ENCODE peak calls at places on chromosomes 5 and 9, in nine cellular contexts. O, K, I, W, A, X, V, Q and E are unnamed samples.

GRCh38 chr9:121750259-121750714 is 98.9 kb downstream of the DAB2IP start:
- DNase-seq in X (no peak), O (no peak), K (no peak), Q (no peak), A (no peak), I (no peak), V (no peak), W (no peak), E (no peak)

GRCh38 chr9:104993291-104993963 is 65.5 kb upstream of the ABCA1 start:
- DNase-seq in X (peak; percentile 86), W (no peak), V (no peak), Q (peak; percentile 65), K (peak; percentile 73), I (peak; percentile 46), A (peak; percentile 93), O (no peak), E (peak; percentile 61)

GRCh38 chr9:23766613-23767012 is 59.4 kb downstream of the ELAVL2 start:
- DNase-seq in Q (no peak), O (no peak), I (no peak), K (no peak), A (no peak), V (no peak), W (no peak), X (no peak), E (no peak)

GRCh38 chr9:105291422-105291859 is 47.0 kb downstream of the SLC44A1 start:
- DNase-seq in Q (no peak), O (no peak), V (no peak), X (no peak), A (no peak), W (no peak), K (no peak), I (no peak), E (no peak)

GRCh38 chr5:139698461-139699146 is 50.5 kb downstream of the CXXC5 start:
- DNase-seq in K (peak; percentile 76), V (no peak), I (peak; percentile 69), A (peak; percentile 82), Q (peak; percentile 74), O (no peak), X (peak; percentile 74), W (no peak), E (no peak)

GRCh38 chr5:74075900-74076484 is 450.0 kb downstream of the ARHGEF28 start:
- DNase-seq in A (no peak), I (no peak), O (no peak), K (no peak), X (peak; percentile 7), Q (no peak), V (no peak), W (peak; percentile 83), E (no peak)

GRCh38 chr5:139410121-139410885 is 6.4 kb upstream of the SPATA24 start:
- DNase-seq in O (no peak), Q (no peak), K (no peak), A (no peak), W (no peak), I (no peak), V (no peak), X (peak; percentile 35), E (no peak)

GRCh38 chr9:133046900-133047295 is 14.9 kb upstream of the CEL start:
- DNase-seq in W (no peak), X (no peak), K (no peak), V (no peak), I (no peak), Q (no peak), A (no peak), O (no peak), E (no peak)

GRCh38 chr5:82298668-82299067 is 20.5 kb upstream of the RPS23 start:
- DNase-seq in V (no peak), W (no peak), K (no peak), Q (no peak), A (no peak), X (no peak), O (no peak), I (no peak), E (no peak)

GRCh38 chr9:115373000-115373709 is 255.2 kb upstream of the TNC start:
- DNase-seq in W (peak; percentile 96), X (peak; percentile 98), I (no peak), Q (no peak), K (no peak), V (peak; percentile 90), O (no peak), A (no peak), E (no peak)

GRCh38 chr5:57650360-57651069 is 167.9 kb upstream of the ACTBL2 start:
- DNase-seq in O (no peak), K (no peak), I (peak; percentile 32), X (peak; percentile 53), Q (no peak), V (peak; percentile 61), W (peak; percentile 64), A (no peak), E (no peak)

GRCh38 chr9:94443039-94443722 is 111.7 kb upstream of the PCAT7 start:
- DNase-seq in X (no peak), O (no peak), V (no peak), W (no peak), Q (no peak), I (no peak), A (no peak), K (no peak), E (no peak)

GRCh38 chr9:2838984-2839367 is 4.9 kb downstream of the PUM3 start:
- DNase-seq in V (no peak), K (no peak), X (no peak), O (no peak), A (no peak), W (no peak), I (no peak), Q (no peak), E (no peak)

GRCh38 chr5:53035868-53036381 is 46.8 kb downstream of the ITGA2 start:
- DNase-seq in V (peak; percentile 48), W (peak; percentile 52), X (peak; percentile 66), Q (no peak), A (no peak), K (no peak), O (no peak), I (no peak), E (no peak)

GRCh38 chr9:106828082-106828481 is 34.9 kb upstream of the ZNF462 start:
- DNase-seq in X (no peak), Q (no peak), A (no peak), V (no peak), W (no peak), I (no peak), O (no peak), K (no peak), E (no peak)

GRCh38 chr5:80408475-80408875 is 611 bp downstream of the ZFYVE16 start:
- DNase-seq in W (peak; percentile 52), I (no peak), X (peak; percentile 38), Q (no peak), A (peak; percentile 42), K (peak; percentile 86), V (peak; percentile 70), O (peak; percentile 43), E (no peak)

GRCh38 chr5:62011072-62011664 is 294.8 kb upstream of the KIF2A start:
- DNase-seq in W (no peak), X (no peak), I (no peak), Q (no peak), O (no peak), A (no peak), V (no peak), K (no peak), E (no peak)

GRCh38 chr9:130243882-130244170 is 21.7 kb upstream of the HMCN2 start:
- DNase-seq in I (no peak), O (no peak), W (no peak), K (no peak), Q (no peak), V (no peak), A (peak; percentile 16), X (no peak), E (no peak)

GRCh38 chr5:98314262-98314661 is 459.2 kb upstream of the RGMB start:
- DNase-seq in I (no peak), Q (no peak), A (no peak), X (peak; percentile 92), O (no peak), K (no peak), W (peak; percentile 91), V (no peak), E (no peak)

GRCh38 chr5:64502181-64502580 is 3.6 kb upstream of the RGS7BP start:
- DNase-seq in V (no peak), O (no peak), X (no peak), I (no peak), A (no peak), Q (no peak), K (no peak), W (no peak), E (no peak)

DNA sequence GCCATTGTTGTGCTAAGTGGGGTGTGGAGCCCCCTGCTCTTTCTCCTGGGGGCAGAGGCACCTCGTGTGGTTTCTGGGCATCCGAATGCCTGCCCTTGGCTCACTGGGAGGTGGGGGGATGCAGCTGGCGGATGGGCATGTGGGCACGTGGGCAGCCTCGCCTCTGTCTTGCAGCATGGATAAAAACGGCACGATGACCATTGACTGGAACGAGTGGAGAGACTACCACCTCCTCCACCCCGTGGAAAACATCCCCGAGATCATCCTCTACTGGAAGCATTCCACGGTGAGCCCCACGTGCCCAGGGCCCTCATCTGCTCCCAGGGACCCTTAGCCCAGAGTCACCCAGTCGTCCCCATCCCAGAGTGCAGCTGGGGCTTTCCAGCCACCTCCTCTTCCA is 25.3 kb downstream of the PTGES2 start:
- DNase-seq in W (no peak), K (no peak), V (no peak), I (no peak), A (no peak), Q (no peak), O (no peak), X (no peak), E (no peak)
- H3K4me3 ChIP-seq in W (no peak overlapping the region), K (no peak overlapping the region), V (no peak overlapping the region), I (no peak overlapping the region), A (no peak overlapping the region), Q (no peak overlapping the region), O (no peak overlapping the region), X (no peak overlapping the region), E (no peak overlapping the region)

GRCh38 chr5:66467564-66467963 is 128.6 kb upstream of the MAST4 start:
- DNase-seq in X (no peak), Q (no peak), W (no peak), I (no peak), A (no peak), O (no peak), K (no peak), V (no peak), E (no peak)
- H3K4me1 ChIP-seq in X (no peaks in the 10 kb centered on the region), Q (no peaks in the 10 kb centered on the region), W (no peaks in the 10 kb centered on the region), I (no peaks in the 10 kb centered on the region), A (no peaks in the 10 kb centered on the region), O (no peaks in the 10 kb centered on the region), K (no peaks in the 10 kb centered on the region), V (no peaks in the 10 kb centered on the region), E (no peaks in the 10 kb centered on the region)

DNA sequence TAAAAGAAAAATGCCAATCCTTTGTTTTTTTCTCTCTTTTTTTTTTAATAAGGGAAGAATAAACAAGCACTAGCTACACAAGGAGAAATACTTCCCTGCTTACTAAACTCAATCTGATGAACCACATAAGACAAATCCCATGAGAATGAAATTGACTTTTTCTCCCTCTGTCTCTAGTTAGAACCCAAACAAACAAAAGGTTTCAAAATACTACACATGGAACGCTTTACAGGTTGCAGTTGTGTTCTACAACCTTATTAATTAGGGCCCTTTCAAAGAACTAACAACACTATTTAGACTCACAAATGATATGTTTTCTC is 124.5 kb downstream of the PDE4D start:
- DNase-seq in A (no peak), K (no peak), X (no peak), W (no peak), O (no peak), I (no peak), V (no peak), Q (no peak), E (no peak)
- H3K4me3 ChIP-seq in A (peak overlapping the region; percentile 57), K (peak overlapping the region; percentile 53), X (no peak overlapping the region), W (peak overlapping the region; percentile 81), O (no peak overlapping the region), I (peak overlapping the region; percentile 41), V (peak overlapping the region; percentile 79), Q (peak overlapping the region; percentile 50), E (peak overlapping the region; percentile 73)

GRCh38 chr9:127876764-127877562 is 512 bp downstream of the AK1 start:
- DNase-seq in I (peak; percentile 36), A (no peak), W (no peak), X (no peak), V (no peak), K (no peak), O (no peak), Q (no peak), E (no peak)
- H3K4me1 ChIP-seq in I (peaks cover 23% of the 10 kb centered on the region), A (peaks cover 52% of the 10 kb centered on the region), W (peaks cover 17% of the 10 kb centered on the region), X (peaks cover 24% of the 10 kb centered on the region), V (peaks cover 39% of the 10 kb centered on the region), K (peaks cover 37% of the 10 kb centered on the region), O (peaks cover 6% of the 10 kb centered on the region), Q (peaks cover 44% of the 10 kb centered on the region), E (peaks cover 51% of the 10 kb centered on the region)